ENCODE peak calls at places on chromosomes 1 and 21, in six cellular contexts. One of them, this sample, is unnamed.

GRCh38 chr1:113508364-113509164 is 118.2 kb downstream of the MAGI3 start:
- DNase-seq in H1: no peak
- DNase-seq in HCT116: no peak
- DNase-seq in endothelial cell of umbilical vein: no peak
- DNase-seq in stomach: no peak
- DNase-seq in spleen: no peak
- DNase-seq in this sample: no peak

GRCh38 chr21:31416465-31416864 is 72.4 kb upstream of the TIAM1 start:
- DNase-seq in H1: no peak
- DNase-seq in HCT116: no peak
- DNase-seq in endothelial cell of umbilical vein: no peak
- DNase-seq in stomach: peak
- DNase-seq in spleen: no peak
- DNase-seq in this sample: no peak

GRCh38 chr1:41003127-41003639 is 18.3 kb downstream of the SLFNL1 start:
- DNase-seq in H1: no peak
- DNase-seq in HCT116: no peak
- DNase-seq in endothelial cell of umbilical vein: no peak
- DNase-seq in stomach: no peak
- DNase-seq in spleen: no peak
- DNase-seq in this sample: peak

GRCh38 chr1:43912607-43913006 is 21.0 kb upstream of the ARTN start:
- DNase-seq in H1: no peak
- DNase-seq in HCT116: no peak
- DNase-seq in endothelial cell of umbilical vein: no peak
- DNase-seq in stomach: no peak
- DNase-seq in spleen: no peak
- DNase-seq in this sample: peak

GRCh38 chr1:154796303-154796892 is 73.7 kb downstream of the KCNN3 start:
- DNase-seq in H1: no peak
- DNase-seq in HCT116: no peak
- DNase-seq in endothelial cell of umbilical vein: no peak
- DNase-seq in stomach: no peak
- DNase-seq in spleen: no peak
- DNase-seq in this sample: no peak

GRCh38 chr1:228002792-228003191 is 4.0 kb upstream of the WNT3A start:
- DNase-seq in H1: no peak
- DNase-seq in HCT116: no peak
- DNase-seq in endothelial cell of umbilical vein: no peak
- DNase-seq in stomach: peak
- DNase-seq in spleen: peak
- DNase-seq in this sample: no peak

GRCh38 chr1:118928739-118929554 is 59.2 kb downstream of the TBX15 start:
- DNase-seq in H1: no peak
- DNase-seq in HCT116: no peak
- DNase-seq in endothelial cell of umbilical vein: peak
- DNase-seq in stomach: no peak
- DNase-seq in spleen: no peak
- DNase-seq in this sample: no peak

GRCh38 chr1:202835548-202836072 is 24.9 kb downstream of the PCAT6 start:
- DNase-seq in H1: no peak
- DNase-seq in HCT116: no peak
- DNase-seq in endothelial cell of umbilical vein: no peak
- DNase-seq in stomach: no peak
- DNase-seq in spleen: no peak
- DNase-seq in this sample: no peak

GRCh38 chr1:67746299-67746698 is 61.3 kb downstream of the GADD45A start:
- DNase-seq in H1: no peak
- DNase-seq in HCT116: no peak
- DNase-seq in endothelial cell of umbilical vein: no peak
- DNase-seq in stomach: no peak
- DNase-seq in spleen: no peak
- DNase-seq in this sample: no peak

GRCh38 chr1:159953866-159954515 is at the start of gene SLAMF9:
- DNase-seq in H1: no peak
- DNase-seq in HCT116: no peak
- DNase-seq in endothelial cell of umbilical vein: no peak
- DNase-seq in stomach: no peak
- DNase-seq in spleen: peak
- DNase-seq in this sample: no peak

GRCh38 chr1:168443899-168444298 is 99.9 kb downstream of the XCL2 start:
- DNase-seq in H1: no peak
- DNase-seq in HCT116: no peak
- DNase-seq in endothelial cell of umbilical vein: no peak
- DNase-seq in stomach: no peak
- DNase-seq in spleen: no peak
- DNase-seq in this sample: no peak

GRCh38 chr21:46189213-46189958 is 5.1 kb upstream of the SPATC1L start:
- DNase-seq in H1: no peak
- DNase-seq in HCT116: no peak
- DNase-seq in endothelial cell of umbilical vein: peak
- DNase-seq in stomach: no peak
- DNase-seq in spleen: no peak
- DNase-seq in this sample: peak

GRCh38 chr1:218679988-218680743 is 335.0 kb downstream of the TGFB2 start:
- DNase-seq in H1: no peak
- DNase-seq in HCT116: no peak
- DNase-seq in endothelial cell of umbilical vein: no peak
- DNase-seq in stomach: no peak
- DNase-seq in spleen: no peak
- DNase-seq in this sample: no peak

GRCh38 chr1:27391511-27392095 is 819 bp upstream of the GPR3 start:
- DNase-seq in H1: no peak
- DNase-seq in HCT116: peak
- DNase-seq in endothelial cell of umbilical vein: peak
- DNase-seq in stomach: peak
- DNase-seq in spleen: peak
- DNase-seq in this sample: peak

GRCh38 chr1:2809656-2810055 is 8.2 kb upstream of the TTC34 start:
- DNase-seq in H1: no peak
- DNase-seq in HCT116: no peak
- DNase-seq in endothelial cell of umbilical vein: no peak
- DNase-seq in stomach: no peak
- DNase-seq in spleen: no peak
- DNase-seq in this sample: no peak

GRCh38 chr1:24027838-24028468 is 47.8 kb upstream of the SRSF10 start:
- DNase-seq in H1: no peak
- DNase-seq in HCT116: no peak
- DNase-seq in endothelial cell of umbilical vein: peak
- DNase-seq in stomach: no peak
- DNase-seq in spleen: no peak
- DNase-seq in this sample: no peak

GRCh38 chr1:75625795-75626194 is 14.9 kb upstream of the SLC44A5 start:
- DNase-seq in H1: no peak
- DNase-seq in HCT116: no peak
- DNase-seq in endothelial cell of umbilical vein: no peak
- DNase-seq in stomach: no peak
- DNase-seq in spleen: no peak
- DNase-seq in this sample: no peak

GRCh38 chr21:46007498-46007868 is 25.9 kb downstream of the COL6A1 start:
- DNase-seq in H1: no peak
- DNase-seq in HCT116: no peak
- DNase-seq in endothelial cell of umbilical vein: no peak
- DNase-seq in stomach: no peak
- DNase-seq in spleen: no peak
- DNase-seq in this sample: no peak

GRCh38 chr1:210328746-210329488 is at the start of gene HHAT:
- DNase-seq in H1: peak
- DNase-seq in HCT116: peak
- DNase-seq in endothelial cell of umbilical vein: peak
- DNase-seq in stomach: peak
- DNase-seq in spleen: peak
- DNase-seq in this sample: peak
- TF ChIP-seq POLR2A in H1: no peak
- TF ChIP-seq POLR2A in HCT116: peak
- TF ChIP-seq POLR2A in endothelial cell of umbilical vein: no peak
- TF ChIP-seq POLR2A in stomach: no peak
- TF ChIP-seq POLR2A in spleen: peak
- TF ChIP-seq POLR2A in this sample: no peak

DNA sequence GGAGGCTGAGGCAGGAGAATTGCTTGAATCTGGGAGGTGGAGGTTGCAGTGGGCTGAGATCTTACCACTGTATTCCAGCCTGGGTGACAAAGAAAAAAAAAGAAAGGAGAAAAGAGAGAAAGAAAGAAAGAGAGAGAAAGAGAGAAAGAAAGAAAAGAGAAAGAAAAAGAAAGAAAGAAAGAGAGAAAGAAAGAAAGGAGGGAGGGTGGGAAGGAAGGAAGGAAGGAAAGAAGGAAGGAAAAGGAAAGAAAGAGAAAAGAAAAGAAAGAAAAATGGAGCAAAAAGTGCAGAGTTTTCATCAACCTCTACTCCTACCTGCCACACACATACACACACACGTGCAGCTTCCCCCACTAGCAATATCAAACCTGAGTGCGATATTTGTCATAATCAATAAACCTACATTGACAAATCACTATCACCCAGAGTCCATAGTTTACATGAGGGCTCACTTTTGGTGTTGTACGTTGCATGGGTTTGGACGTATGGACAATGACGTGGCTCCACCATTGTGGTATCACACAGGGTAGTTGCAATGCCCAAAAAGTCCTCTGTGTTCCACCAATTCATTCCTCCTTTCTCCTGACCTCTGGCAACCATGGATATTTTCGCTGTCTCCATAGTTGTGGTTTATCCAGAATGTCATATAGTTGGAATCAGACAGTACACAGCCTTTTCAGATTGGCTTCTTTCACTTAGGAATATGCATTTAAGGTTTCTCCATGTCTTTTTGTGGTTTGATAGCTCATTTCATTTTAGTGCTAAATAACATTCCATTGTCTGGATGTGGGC is 36.5 kb downstream of the EVA1C start:
- DNase-seq in H1: no peak
- DNase-seq in HCT116: no peak
- DNase-seq in endothelial cell of umbilical vein: no peak
- DNase-seq in stomach: no peak
- DNase-seq in spleen: no peak
- DNase-seq in this sample: no peak
- TF ChIP-seq POLR2AphosphoS5 in H1: no peak
- TF ChIP-seq POLR2AphosphoS5 in HCT116: no peak
- TF ChIP-seq POLR2AphosphoS5 in endothelial cell of umbilical vein: no peak
- TF ChIP-seq POLR2AphosphoS5 in stomach: no peak
- TF ChIP-seq POLR2AphosphoS5 in spleen: no peak
- TF ChIP-seq POLR2AphosphoS5 in this sample: no peak

GRCh38 chr1:183812686-183813569 is 8.0 kb downstream of the RGL1 start:
- DNase-seq in H1: no peak
- DNase-seq in HCT116: no peak
- DNase-seq in endothelial cell of umbilical vein: peak
- DNase-seq in stomach: no peak
- DNase-seq in spleen: no peak
- DNase-seq in this sample: no peak
- TF ChIP-seq POLR2A in H1: no peak
- TF ChIP-seq POLR2A in HCT116: no peak
- TF ChIP-seq POLR2A in endothelial cell of umbilical vein: no peak
- TF ChIP-seq POLR2A in stomach: no peak
- TF ChIP-seq POLR2A in spleen: no peak
- TF ChIP-seq POLR2A in this sample: no peak

DNA sequence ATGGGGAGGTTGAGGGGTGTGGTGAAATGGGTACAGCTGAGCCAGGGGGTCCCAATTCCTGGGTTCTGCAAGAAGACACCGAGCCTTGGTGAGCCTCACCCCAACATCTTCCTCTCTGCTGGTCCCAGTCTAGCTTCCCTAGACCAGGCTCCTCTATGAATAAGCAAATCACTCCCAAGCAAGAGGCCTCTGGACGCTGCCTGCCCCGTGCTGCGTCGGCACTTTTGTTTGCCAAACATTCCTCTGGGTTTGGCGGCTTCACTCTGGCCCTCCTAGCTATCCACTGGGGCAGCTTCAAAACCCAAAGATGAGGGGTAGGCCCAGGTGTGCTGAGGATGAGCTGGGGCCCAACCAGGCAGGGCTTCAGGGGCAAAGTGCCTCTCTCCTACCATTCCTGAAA is 137.1 kb upstream of the CD34 start:
- DNase-seq in H1: no peak
- DNase-seq in HCT116: no peak
- DNase-seq in endothelial cell of umbilical vein: no peak
- DNase-seq in stomach: no peak
- DNase-seq in spleen: no peak
- DNase-seq in this sample: peak
- TF ChIP-seq POLR2AphosphoS5 in H1: no peak
- TF ChIP-seq POLR2AphosphoS5 in HCT116: no peak
- TF ChIP-seq POLR2AphosphoS5 in endothelial cell of umbilical vein: no peak
- TF ChIP-seq POLR2AphosphoS5 in stomach: no peak
- TF ChIP-seq POLR2AphosphoS5 in spleen: no peak
- TF ChIP-seq POLR2AphosphoS5 in this sample: no peak

GRCh38 chr1:86913896-86914634 is at the start of gene SELENOF:
- DNase-seq in H1: peak
- DNase-seq in HCT116: peak
- DNase-seq in endothelial cell of umbilical vein: peak
- DNase-seq in stomach: peak
- DNase-seq in spleen: peak
- DNase-seq in this sample: peak
- TF ChIP-seq POLR2A in H1: peak
- TF ChIP-seq POLR2A in HCT116: peak
- TF ChIP-seq POLR2A in endothelial cell of umbilical vein: peak
- TF ChIP-seq POLR2A in stomach: no peak
- TF ChIP-seq POLR2A in spleen: no peak
- TF ChIP-seq POLR2A in this sample: no peak

GRCh38 chr1:171653796-171654704 is 1.6 kb upstream of the MYOC start:
- DNase-seq in H1: no peak
- DNase-seq in HCT116: no peak
- DNase-seq in endothelial cell of umbilical vein: no peak
- DNase-seq in stomach: no peak
- DNase-seq in spleen: no peak
- DNase-seq in this sample: peak
- TF ChIP-seq POLR2AphosphoS5 in H1: no peak
- TF ChIP-seq POLR2AphosphoS5 in HCT116: no peak
- TF ChIP-seq POLR2AphosphoS5 in endothelial cell of umbilical vein: no peak
- TF ChIP-seq POLR2AphosphoS5 in stomach: no peak
- TF ChIP-seq POLR2AphosphoS5 in spleen: no peak
- TF ChIP-seq POLR2AphosphoS5 in this sample: no peak

DNA sequence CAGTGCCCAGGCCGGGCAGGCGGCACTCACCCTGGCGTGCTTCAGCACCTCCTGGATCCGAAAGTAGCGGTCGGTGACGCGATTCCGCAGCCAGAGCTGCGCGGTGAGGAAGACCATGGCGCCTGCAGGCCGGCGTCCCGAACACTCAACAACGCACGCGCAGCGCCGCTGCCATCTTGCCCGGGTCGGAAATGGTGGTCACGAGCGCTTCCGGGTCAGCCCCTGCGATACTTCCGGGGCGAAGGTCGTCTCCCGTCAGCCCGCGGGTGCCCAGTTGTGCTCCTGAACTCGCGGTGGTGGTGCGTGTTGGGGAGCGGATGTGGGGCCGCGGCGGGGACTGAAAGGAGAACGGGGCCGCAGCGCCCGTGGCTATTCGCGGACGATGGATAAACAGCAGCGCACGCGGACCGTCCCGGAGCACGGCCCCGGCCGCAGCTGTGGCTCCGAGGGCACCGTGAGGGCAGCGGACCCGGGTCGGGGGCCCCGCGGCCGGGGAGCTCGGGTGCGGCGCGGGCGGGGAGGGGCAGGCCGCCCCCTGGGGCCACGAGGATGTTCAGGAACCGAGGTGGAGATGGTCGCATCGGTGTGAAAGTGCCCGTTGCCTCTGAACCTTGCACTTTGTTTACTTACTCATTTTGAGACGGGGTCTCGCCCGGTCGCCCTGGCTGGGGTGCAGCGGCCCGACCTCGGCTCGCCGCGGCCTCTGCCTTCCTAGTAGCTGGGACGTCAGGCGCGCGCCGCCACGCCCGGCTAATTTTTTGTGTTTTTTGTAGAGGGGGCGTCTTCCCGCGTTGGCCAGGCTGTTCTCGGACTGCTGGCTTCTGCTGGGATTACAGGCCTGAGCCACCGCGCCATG is at the start of gene MRPL20:
- DNase-seq in H1: peak
- DNase-seq in HCT116: peak
- DNase-seq in endothelial cell of umbilical vein: peak
- DNase-seq in stomach: peak
- DNase-seq in spleen: peak
- DNase-seq in this sample: peak
- TF ChIP-seq POLR2A in H1: peak
- TF ChIP-seq POLR2A in HCT116: peak
- TF ChIP-seq POLR2A in endothelial cell of umbilical vein: peak
- TF ChIP-seq POLR2A in stomach: no peak
- TF ChIP-seq POLR2A in spleen: peak
- TF ChIP-seq POLR2A in this sample: peak

This sample was measured in sigmoid colon.